ENCODE peak calls at places on chromosomes 2 and 18, in seven cellular contexts. V, Q, E, S, A, T and W are unnamed samples.

GRCh38 chr18:28152354-28152753 is 24.6 kb downstream of the CDH2 start:
- DNase-seq in V (no peak), Q (no peak), E (no peak), S (peak), A (no peak), T (no peak), W (no peak)

GRCh38 chr2:144256996-144257707 is 262.8 kb downstream of the ZEB2 start:
- DNase-seq in V (no peak), Q (no peak), E (no peak), S (no peak), A (no peak), T (no peak), W (no peak)

GRCh38 chr2:43207553-43208300 is 18.7 kb downstream of the ZFP36L2 start:
- DNase-seq in V (no peak), Q (no peak), E (no peak), S (no peak), A (no peak), T (no peak), W (no peak)

GRCh38 chr2:118801154-118801553 is 46.3 kb downstream of the EN1 start:
- DNase-seq in V (no peak), Q (no peak), E (no peak), S (no peak), A (no peak), T (no peak), W (no peak)

GRCh38 chr2:240589381-240589780 is 2.8 kb downstream of the CAPN10 start:
- DNase-seq in V (no peak), Q (no peak), E (no peak), S (no peak), A (no peak), T (no peak), W (no peak)

GRCh38 chr2:72574886-72575285 is 250.9 kb downstream of the EXOC6B start:
- DNase-seq in V (no peak), Q (no peak), E (no peak), S (no peak), A (no peak), T (no peak), W (no peak)

GRCh38 chr2:106158131-106158530 is 36.0 kb downstream of the UXS1 start:
- DNase-seq in V (no peak), Q (no peak), E (no peak), S (no peak), A (no peak), T (no peak), W (no peak)

GRCh38 chr2:197210450-197210849 is 100.1 kb downstream of the ANKRD44 start:
- DNase-seq in V (no peak), Q (no peak), E (no peak), S (no peak), A (no peak), T (no peak), W (no peak)

GRCh38 chr2:216492951-216493685 is 5.5 kb upstream of the RPL37A start:
- DNase-seq in V (no peak), Q (no peak), E (no peak), S (no peak), A (no peak), T (no peak), W (peak)

GRCh38 chr18:68417166-68417776 is 297.6 kb downstream of the TMX3 start:
- DNase-seq in V (no peak), Q (no peak), E (peak), S (peak), A (no peak), T (no peak), W (no peak)

GRCh38 chr2:11097988-11098387 is 57.3 kb upstream of the SLC66A3 start:
- DNase-seq in V (no peak), Q (no peak), E (no peak), S (no peak), A (no peak), T (no peak), W (no peak)

GRCh38 chr2:135257383-135258090 is 205.4 kb downstream of the RAB3GAP1 start:
- DNase-seq in V (no peak), Q (no peak), E (no peak), S (no peak), A (no peak), T (no peak), W (no peak)

GRCh38 chr18:77666613-77667012 is 417.0 kb downstream of the GALR1 start:
- DNase-seq in V (no peak), Q (no peak), E (no peak), S (no peak), A (no peak), T (no peak), W (no peak)

GRCh38 chr2:12205086-12205485 is 458.7 kb downstream of the LPIN1 start:
- DNase-seq in V (no peak), Q (no peak), E (no peak), S (no peak), A (no peak), T (no peak), W (no peak)

GRCh38 chr18:58784601-58785137 is 80.0 kb upstream of the ZNF532 start:
- DNase-seq in V (no peak), Q (no peak), E (no peak), S (peak), A (no peak), T (no peak), W (no peak)

GRCh38 chr2:160411167-160411566 is 82.4 kb downstream of the RBMS1 start:
- DNase-seq in V (no peak), Q (no peak), E (no peak), S (no peak), A (no peak), T (no peak), W (peak)

GRCh38 chr2:207865210-207865609 is 95.5 kb upstream of the FZD5 start:
- DNase-seq in V (no peak), Q (no peak), E (no peak), S (no peak), A (no peak), T (no peak), W (no peak)

GRCh38 chr2:178806543-178806942 is 680 bp downstream of the TTN start:
- DNase-seq in V (no peak), Q (no peak), E (no peak), S (no peak), A (no peak), T (no peak), W (no peak)

GRCh38 chr2:109144271-109144670 is 15.3 kb downstream of the SH3RF3 start:
- DNase-seq in V (peak), Q (no peak), E (no peak), S (no peak), A (no peak), T (no peak), W (no peak)

GRCh38 chr2:69978157-69978904 is 16.9 kb upstream of the ASPRV1 start:
- DNase-seq in V (no peak), Q (no peak), E (no peak), S (no peak), A (no peak), T (no peak), W (no peak)

GRCh38 chr2:84442888-84443287 is 16.2 kb downstream of the SUCLG1 start:
- DNase-seq in V (no peak), Q (no peak), E (no peak), S (no peak), A (no peak), T (no peak), W (no peak)

GRCh38 chr2:121061633-121062032 is 223.4 kb downstream of the TFCP2L1 start:
- DNase-seq in V (no peak), Q (no peak), E (no peak), S (no peak), A (no peak), T (no peak), W (no peak)

GRCh38 chr2:36358317-36358659 is 2.7 kb downstream of the CRIM1 start:
- DNase-seq in V (no peak), Q (no peak), E (no peak), S (no peak), A (no peak), T (no peak), W (no peak)